ENCODE peak calls at places on chromosome 21, in five cellular contexts. H is left ventricle myocardium inferior; M is GM10248; Y is CD8-positive, alpha-beta memory T cell; A is A172. S is an unnamed sample.
A peak's percentile ranks its signal among the peaks of the same experiment; 100 is the strongest.

GRCh38 chr21:31201548-31201947 is 142.5 kb downstream of the TIAM1 start:
- DNase-seq in H (no peak), M (no peak), Y (no peak), A (no peak), S (no peak)

GRCh38 chr21:42120056-42120903 is 49.2 kb downstream of the UMODL1 start:
- DNase-seq in H (no peak), M (no peak), Y (no peak), A (no peak), S (peak; percentile 68)

GRCh38 chr21:41016472-41016871 is 151.5 kb upstream of the BACE2 start:
- DNase-seq in H (no peak), M (no peak), Y (no peak), A (no peak), S (no peak)

GRCh38 chr21:15775981-15776380 is 46.2 kb downstream of the USP25 start:
- DNase-seq in H (no peak), M (no peak), Y (no peak), A (peak; percentile 65), S (no peak)

GRCh38 chr21:45873418-45873817 is 108.2 kb upstream of the COL6A1 start:
- DNase-seq in H (no peak), M (no peak), Y (no peak), A (no peak), S (no peak)

GRCh38 chr21:46560568-46561447 is 44.1 kb downstream of the S100B start:
- DNase-seq in H (no peak), M (no peak), Y (no peak), A (no peak), S (peak; percentile 44)

GRCh38 chr21:25561668-25562641 is 45.3 kb downstream of the MRPL39 start:
- DNase-seq in H (peak; percentile 35), M (peak; percentile 66), Y (peak; percentile 72), A (peak; percentile 41), S (peak; percentile 75)

GRCh38 chr21:28186604-28187003 is 806.1 kb downstream of the LTN1 start:
- DNase-seq in H (no peak), M (no peak), Y (no peak), A (no peak), S (no peak)

GRCh38 chr21:44988607-44989537 is 49.0 kb downstream of the SLX9 start:
- DNase-seq in H (peak; percentile 1), M (no peak), Y (peak; percentile 24), A (no peak), S (no peak)

GRCh38 chr21:27725916-27726315 is 759.0 kb upstream of the ADAMTS5 start:
- DNase-seq in H (no peak), M (no peak), Y (no peak), A (no peak), S (no peak)

GRCh38 chr21:44704636-44705001 is 6.8 kb downstream of the TSPEAR start:
- DNase-seq in H (no peak), M (no peak), Y (no peak), A (no peak), S (no peak)

GRCh38 chr21:17921579-17922530 is 102.7 kb upstream of the C21orf91 start:
- DNase-seq in H (no peak), M (no peak), Y (no peak), A (peak; percentile 62), S (no peak)

GRCh38 chr21:32719085-32719484 is 8.7 kb downstream of the SYNJ1 start:
- DNase-seq in H (no peak), M (no peak), Y (no peak), A (no peak), S (no peak)

GRCh38 chr21:28761709-28762356 is 230.8 kb downstream of the LTN1 start:
- DNase-seq in H (no peak), M (no peak), Y (no peak), A (no peak), S (no peak)

GRCh38 chr21:41932191-41932575 is 21.6 kb downstream of the C2CD2 start:
- DNase-seq in H (no peak), M (no peak), Y (no peak), A (peak; percentile 95), S (no peak)

GRCh38 chr21:37974081-37974480 is 57.8 kb upstream of the KCNJ6 start:
- DNase-seq in H (no peak), M (no peak), Y (no peak), A (peak; percentile 82), S (no peak)

GRCh38 chr21:46393941-46394818 is 64.5 kb upstream of the DIP2A start:
- DNase-seq in H (no peak), M (no peak), Y (no peak), A (no peak), S (no peak)

GRCh38 chr21:39976805-39977204 is 109.6 kb downstream of the PCP4 start:
- DNase-seq in H (no peak), M (no peak), Y (no peak), A (no peak), S (no peak)

GRCh38 chr21:38631676-38632075 is 133.4 kb upstream of the ERG start:
- DNase-seq in H (no peak), M (no peak), Y (no peak), A (no peak), S (no peak)

GRCh38 chr21:42056468-42056867 is 14.6 kb upstream of the UMODL1 start:
- DNase-seq in H (no peak), M (no peak), Y (peak; percentile 8), A (no peak), S (peak; percentile 59)

GRCh38 chr21:45839274-45839673 is 142.3 kb upstream of the COL6A1 start:
- DNase-seq in H (no peak), M (no peak), Y (no peak), A (peak; percentile 42), S (no peak)

GRCh38 chr21:42931560-42932235 is 6.3 kb upstream of the ERVH48-1 start:
- DNase-seq in H (no peak), M (no peak), Y (no peak), A (no peak), S (no peak)

GRCh38 chr21:31873696-31874599 is 1.1 kb downstream of the HUNK start:
- DNase-seq in H (peak; percentile 33), M (peak; percentile 48), Y (no peak), A (no peak), S (peak; percentile 73)

GRCh38 chr21:38887750-38888149 is 82.0 kb downstream of the ETS2 start:
- DNase-seq in H (no peak), M (no peak), Y (no peak), A (no peak), S (no peak)

GRCh38 chr21:28636988-28637691 is 355.5 kb downstream of the LTN1 start:
- DNase-seq in H (no peak), M (no peak), Y (no peak), A (peak; percentile 92), S (no peak)

GRCh38 chr21:42150458-42151085 is 68.4 kb upstream of the ABCG1 start:
- DNase-seq in H (no peak), M (no peak), Y (no peak), A (no peak), S (no peak)

GRCh38 chr21:32412162-32412997 is at the start of gene EVA1C:
- DNase-seq in H (peak; percentile 78), M (no peak), Y (peak; percentile 83), A (no peak), S (peak; percentile 81)

GRCh38 chr21:25283720-25284119 is 323.6 kb downstream of the MRPL39 start:
- DNase-seq in H (no peak), M (peak; percentile 25), Y (no peak), A (peak; percentile 83), S (no peak)

GRCh38 chr21:38159355-38159754 is 97.4 kb upstream of the KCNJ15 start:
- DNase-seq in H (peak; percentile 21), M (peak; percentile 64), Y (no peak), A (peak; percentile 82), S (no peak)

GRCh38 chr21:46368533-46369285 is 44.8 kb downstream of the PCNT start:
- DNase-seq in H (no peak), M (peak; percentile 86), Y (peak; percentile 77), A (no peak), S (no peak)

GRCh38 chr21:44083631-44084291 is 23.4 kb upstream of the PWP2 start:
- DNase-seq in H (no peak), M (no peak), Y (peak; percentile 83), A (no peak), S (peak; percentile 62)

GRCh38 chr21:39109596-39110210 is 73.5 kb downstream of the PSMG1 start:
- DNase-seq in H (no peak), M (no peak), Y (no peak), A (no peak), S (no peak)

GRCh38 chr21:33075128-33075527 is 5.2 kb downstream of the OLIG1 start:
- DNase-seq in H (no peak), M (no peak), Y (no peak), A (no peak), S (no peak)

S was measured in Peyer's patch.